ENCODE peak calls at places on chromosomes 2 and 18, in nine cellular contexts. One of them, this sample, is unnamed.
A peak's percentile ranks its signal among the peaks of the same experiment; 100 is the strongest.

GRCh38 chr2:222797308-222797707 is 63.5 kb upstream of the ACSL3 start:
- DNase-seq in PC-9: no peak
- DNase-seq in body of pancreas: no peak
- DNase-seq in effector memory CD4-positive, alpha-beta T cell: no peak
- DNase-seq in upper lobe of right lung: no peak
- DNase-seq in HL-60: no peak
- DNase-seq in mammary epithelial cell: no peak
- DNase-seq in AG10803: peak; percentile 71
- DNase-seq in A549: peak; percentile 45
- DNase-seq in this sample: no peak

GRCh38 chr2:218259099-218259921 is 1.5 kb upstream of the GPBAR1 start:
- DNase-seq in PC-9: no peak
- DNase-seq in body of pancreas: peak; percentile 70
- DNase-seq in effector memory CD4-positive, alpha-beta T cell: no peak
- DNase-seq in upper lobe of right lung: no peak
- DNase-seq in HL-60: no peak
- DNase-seq in mammary epithelial cell: no peak
- DNase-seq in AG10803: peak; percentile 67
- DNase-seq in A549: no peak
- DNase-seq in this sample: peak; percentile 66

GRCh38 chr18:75107196-75107930 is 101.6 kb downstream of the PTGR3 start:
- DNase-seq in PC-9: no peak
- DNase-seq in body of pancreas: no peak
- DNase-seq in effector memory CD4-positive, alpha-beta T cell: no peak
- DNase-seq in upper lobe of right lung: no peak
- DNase-seq in HL-60: no peak
- DNase-seq in mammary epithelial cell: no peak
- DNase-seq in AG10803: no peak
- DNase-seq in A549: no peak
- DNase-seq in this sample: no peak

GRCh38 chr2:98818164-98818563 is 87.2 kb upstream of the MGAT4A start:
- DNase-seq in PC-9: no peak
- DNase-seq in body of pancreas: no peak
- DNase-seq in effector memory CD4-positive, alpha-beta T cell: no peak
- DNase-seq in upper lobe of right lung: no peak
- DNase-seq in HL-60: no peak
- DNase-seq in mammary epithelial cell: no peak
- DNase-seq in AG10803: no peak
- DNase-seq in A549: no peak
- DNase-seq in this sample: no peak

GRCh38 chr2:172381275-172381608 is 46.1 kb upstream of the ITGA6 start:
- DNase-seq in PC-9: no peak
- DNase-seq in body of pancreas: no peak
- DNase-seq in effector memory CD4-positive, alpha-beta T cell: no peak
- DNase-seq in upper lobe of right lung: no peak
- DNase-seq in HL-60: no peak
- DNase-seq in mammary epithelial cell: no peak
- DNase-seq in AG10803: no peak
- DNase-seq in A549: no peak
- DNase-seq in this sample: no peak

GRCh38 chr2:56084117-56084936 is 99.5 kb upstream of the CCDC85A start:
- DNase-seq in PC-9: no peak
- DNase-seq in body of pancreas: no peak
- DNase-seq in effector memory CD4-positive, alpha-beta T cell: no peak
- DNase-seq in upper lobe of right lung: no peak
- DNase-seq in HL-60: no peak
- DNase-seq in mammary epithelial cell: no peak
- DNase-seq in AG10803: no peak
- DNase-seq in A549: no peak
- DNase-seq in this sample: no peak

GRCh38 chr2:43462866-43463641 is 132.8 kb downstream of the THADA start:
- DNase-seq in PC-9: no peak
- DNase-seq in body of pancreas: peak; percentile 37
- DNase-seq in effector memory CD4-positive, alpha-beta T cell: no peak
- DNase-seq in upper lobe of right lung: no peak
- DNase-seq in HL-60: no peak
- DNase-seq in mammary epithelial cell: no peak
- DNase-seq in AG10803: peak; percentile 59
- DNase-seq in A549: no peak
- DNase-seq in this sample: no peak

GRCh38 chr18:29874519-29875098 is 1167.9 kb downstream of the DSC3 start:
- DNase-seq in PC-9: peak; percentile 2
- DNase-seq in body of pancreas: peak; percentile 4
- DNase-seq in effector memory CD4-positive, alpha-beta T cell: no peak
- DNase-seq in upper lobe of right lung: no peak
- DNase-seq in HL-60: peak; percentile 8
- DNase-seq in mammary epithelial cell: peak; percentile 39
- DNase-seq in AG10803: peak; percentile 13
- DNase-seq in A549: no peak
- DNase-seq in this sample: no peak

GRCh38 chr2:242075163-242075562 is 205.6 kb downstream of the RTP5 start:
- DNase-seq in PC-9: peak; percentile 74
- DNase-seq in body of pancreas: no peak
- DNase-seq in effector memory CD4-positive, alpha-beta T cell: no peak
- DNase-seq in upper lobe of right lung: no peak
- DNase-seq in HL-60: no peak
- DNase-seq in mammary epithelial cell: no peak
- DNase-seq in AG10803: peak; percentile 96
- DNase-seq in A549: no peak
- DNase-seq in this sample: peak; percentile 49

GRCh38 chr2:200762127-200762526 is 49.6 kb upstream of the BZW1 start:
- DNase-seq in PC-9: no peak
- DNase-seq in body of pancreas: no peak
- DNase-seq in effector memory CD4-positive, alpha-beta T cell: no peak
- DNase-seq in upper lobe of right lung: no peak
- DNase-seq in HL-60: peak; percentile 29
- DNase-seq in mammary epithelial cell: no peak
- DNase-seq in AG10803: peak; percentile 53
- DNase-seq in A549: no peak
- DNase-seq in this sample: no peak

GRCh38 chr2:101420623-101421022 is 33.3 kb upstream of the CREG2 start:
- DNase-seq in PC-9: no peak
- DNase-seq in body of pancreas: no peak
- DNase-seq in effector memory CD4-positive, alpha-beta T cell: no peak
- DNase-seq in upper lobe of right lung: no peak
- DNase-seq in HL-60: peak; percentile 59
- DNase-seq in mammary epithelial cell: no peak
- DNase-seq in AG10803: peak; percentile 58
- DNase-seq in A549: no peak
- DNase-seq in this sample: no peak

GRCh38 chr2:239540174-239540573 is 139.4 kb upstream of the HDAC4 start:
- DNase-seq in PC-9: no peak
- DNase-seq in body of pancreas: no peak
- DNase-seq in effector memory CD4-positive, alpha-beta T cell: no peak
- DNase-seq in upper lobe of right lung: peak; percentile 37
- DNase-seq in HL-60: no peak
- DNase-seq in mammary epithelial cell: no peak
- DNase-seq in AG10803: no peak
- DNase-seq in A549: no peak
- DNase-seq in this sample: no peak

GRCh38 chr2:71306762-71307161 is 24.8 kb upstream of the ZNF638 start:
- DNase-seq in PC-9: no peak
- DNase-seq in body of pancreas: no peak
- DNase-seq in effector memory CD4-positive, alpha-beta T cell: no peak
- DNase-seq in upper lobe of right lung: no peak
- DNase-seq in HL-60: no peak
- DNase-seq in mammary epithelial cell: peak; percentile 38
- DNase-seq in AG10803: peak; percentile 90
- DNase-seq in A549: no peak
- DNase-seq in this sample: no peak

GRCh38 chr2:177334940-177335543 is 57.5 kb upstream of the AGPS start:
- DNase-seq in PC-9: peak; percentile 28
- DNase-seq in body of pancreas: peak; percentile 49
- DNase-seq in effector memory CD4-positive, alpha-beta T cell: no peak
- DNase-seq in upper lobe of right lung: no peak
- DNase-seq in HL-60: peak; percentile 39
- DNase-seq in mammary epithelial cell: no peak
- DNase-seq in AG10803: peak; percentile 51
- DNase-seq in A549: peak; percentile 23
- DNase-seq in this sample: no peak

GRCh38 chr2:189527812-189528591 is 52.6 kb downstream of the SLC40A1 start:
- DNase-seq in PC-9: no peak
- DNase-seq in body of pancreas: no peak
- DNase-seq in effector memory CD4-positive, alpha-beta T cell: no peak
- DNase-seq in upper lobe of right lung: no peak
- DNase-seq in HL-60: no peak
- DNase-seq in mammary epithelial cell: no peak
- DNase-seq in AG10803: no peak
- DNase-seq in A549: no peak
- DNase-seq in this sample: no peak

GRCh38 chr18:11260963-11261441 is 111.6 kb upstream of the PIEZO2 start:
- DNase-seq in PC-9: no peak
- DNase-seq in body of pancreas: no peak
- DNase-seq in effector memory CD4-positive, alpha-beta T cell: no peak
- DNase-seq in upper lobe of right lung: no peak
- DNase-seq in HL-60: no peak
- DNase-seq in mammary epithelial cell: no peak
- DNase-seq in AG10803: no peak
- DNase-seq in A549: no peak
- DNase-seq in this sample: no peak

GRCh38 chr18:31666055-31666454 is 18.3 kb downstream of the B4GALT6 start:
- DNase-seq in PC-9: no peak
- DNase-seq in body of pancreas: no peak
- DNase-seq in effector memory CD4-positive, alpha-beta T cell: no peak
- DNase-seq in upper lobe of right lung: no peak
- DNase-seq in HL-60: no peak
- DNase-seq in mammary epithelial cell: no peak
- DNase-seq in AG10803: no peak
- DNase-seq in A549: no peak
- DNase-seq in this sample: no peak

GRCh38 chr2:207142461-207142860 is 23.3 kb downstream of the KLF7 start:
- DNase-seq in PC-9: no peak
- DNase-seq in body of pancreas: peak; percentile 39
- DNase-seq in effector memory CD4-positive, alpha-beta T cell: no peak
- DNase-seq in upper lobe of right lung: no peak
- DNase-seq in HL-60: peak; percentile 36
- DNase-seq in mammary epithelial cell: no peak
- DNase-seq in AG10803: peak; percentile 30
- DNase-seq in A549: no peak
- DNase-seq in this sample: no peak

GRCh38 chr2:36355157-36355889 is at the start of gene CRIM1:
- DNase-seq in PC-9: peak; percentile 82
- DNase-seq in body of pancreas: peak; percentile 83
- DNase-seq in effector memory CD4-positive, alpha-beta T cell: no peak
- DNase-seq in upper lobe of right lung: peak; percentile 95
- DNase-seq in HL-60: no peak
- DNase-seq in mammary epithelial cell: peak; percentile 91
- DNase-seq in AG10803: peak; percentile 94
- DNase-seq in A549: peak; percentile 70
- DNase-seq in this sample: peak; percentile 85
- H3K4me3 ChIP-seq in PC-9: peak within 1 kb of the TSS; percentile 67
- H3K4me3 ChIP-seq in body of pancreas: peak within 1 kb of the TSS; percentile 34
- H3K4me3 ChIP-seq in effector memory CD4-positive, alpha-beta T cell: peak within 1 kb of the TSS; percentile 76
- H3K4me3 ChIP-seq in upper lobe of right lung: peak within 1 kb of the TSS; percentile 87
- H3K4me3 ChIP-seq in HL-60: peak within 1 kb of the TSS; percentile 38
- H3K4me3 ChIP-seq in mammary epithelial cell: peak within 1 kb of the TSS; percentile 87
- H3K4me3 ChIP-seq in AG10803: peak within 1 kb of the TSS; percentile 93
- H3K4me3 ChIP-seq in A549: peak within 1 kb of the TSS; percentile 90
- H3K4me3 ChIP-seq in this sample: peak within 1 kb of the TSS; percentile 76

DNA sequence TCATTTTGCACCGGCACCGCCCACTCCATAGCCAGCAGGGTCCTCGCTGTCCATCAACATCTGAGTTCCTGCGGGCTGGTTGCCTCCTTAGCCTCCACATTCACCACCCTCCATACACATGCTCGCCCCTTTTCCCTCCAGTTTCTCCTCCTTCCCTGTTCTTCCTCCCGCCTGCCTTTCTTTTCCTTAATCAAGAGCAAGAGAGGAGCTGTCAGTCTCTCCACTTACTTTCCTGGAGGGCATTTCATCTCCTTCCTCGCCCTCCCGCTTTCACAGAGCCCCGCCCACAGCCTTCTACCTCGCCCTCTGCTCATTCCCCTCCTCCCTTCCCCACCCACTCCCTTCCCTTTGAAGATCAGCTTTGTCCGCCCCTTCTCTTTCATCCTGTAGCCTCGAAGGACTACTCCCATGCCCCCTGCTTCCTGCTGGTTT is 13.8 kb upstream of the ZBTB7C start:
- DNase-seq in PC-9: no peak
- DNase-seq in body of pancreas: no peak
- DNase-seq in effector memory CD4-positive, alpha-beta T cell: no peak
- DNase-seq in upper lobe of right lung: no peak
- DNase-seq in HL-60: no peak
- DNase-seq in mammary epithelial cell: no peak
- DNase-seq in AG10803: no peak
- DNase-seq in A549: no peak
- DNase-seq in this sample: no peak
- H3K4me3 ChIP-seq in PC-9: no peak overlapping the region
- H3K4me3 ChIP-seq in body of pancreas: no peak overlapping the region
- H3K4me3 ChIP-seq in effector memory CD4-positive, alpha-beta T cell: no peak overlapping the region
- H3K4me3 ChIP-seq in upper lobe of right lung: no peak overlapping the region
- H3K4me3 ChIP-seq in HL-60: no peak overlapping the region
- H3K4me3 ChIP-seq in mammary epithelial cell: no peak overlapping the region
- H3K4me3 ChIP-seq in AG10803: no peak overlapping the region
- H3K4me3 ChIP-seq in A549: no peak overlapping the region
- H3K4me3 ChIP-seq in this sample: no peak overlapping the region

GRCh38 chr2:19120941-19121750 is 237.3 kb downstream of the OSR1 start:
- DNase-seq in PC-9: peak; percentile 51
- DNase-seq in body of pancreas: no peak
- DNase-seq in effector memory CD4-positive, alpha-beta T cell: no peak
- DNase-seq in upper lobe of right lung: no peak
- DNase-seq in HL-60: no peak
- DNase-seq in mammary epithelial cell: peak; percentile 98
- DNase-seq in AG10803: peak; percentile 96
- DNase-seq in A549: no peak
- DNase-seq in this sample: peak; percentile 91
- H3K4me3 ChIP-seq in PC-9: no peak overlapping the region
- H3K4me3 ChIP-seq in body of pancreas: no peak overlapping the region
- H3K4me3 ChIP-seq in effector memory CD4-positive, alpha-beta T cell: no peak overlapping the region
- H3K4me3 ChIP-seq in upper lobe of right lung: no peak overlapping the region
- H3K4me3 ChIP-seq in HL-60: no peak overlapping the region
- H3K4me3 ChIP-seq in mammary epithelial cell: no peak overlapping the region
- H3K4me3 ChIP-seq in AG10803: peak overlapping the region; percentile 24
- H3K4me3 ChIP-seq in A549: no peak overlapping the region
- H3K4me3 ChIP-seq in this sample: no peak overlapping the region

GRCh38 chr18:63208676-63209075 is 110.9 kb downstream of the BCL2 start:
- DNase-seq in PC-9: no peak
- DNase-seq in body of pancreas: no peak
- DNase-seq in effector memory CD4-positive, alpha-beta T cell: no peak
- DNase-seq in upper lobe of right lung: no peak
- DNase-seq in HL-60: no peak
- DNase-seq in mammary epithelial cell: no peak
- DNase-seq in AG10803: no peak
- DNase-seq in A549: no peak
- DNase-seq in this sample: no peak

GRCh38 chr18:63207825-63208224 is 111.7 kb downstream of the BCL2 start:
- DNase-seq in PC-9: no peak
- DNase-seq in body of pancreas: no peak
- DNase-seq in effector memory CD4-positive, alpha-beta T cell: no peak
- DNase-seq in upper lobe of right lung: no peak
- DNase-seq in HL-60: no peak
- DNase-seq in mammary epithelial cell: no peak
- DNase-seq in AG10803: no peak
- DNase-seq in A549: no peak
- DNase-seq in this sample: no peak

GRCh38 chr18:63205791-63206252 is 113.7 kb downstream of the BCL2 start:
- DNase-seq in PC-9: no peak
- DNase-seq in body of pancreas: no peak
- DNase-seq in effector memory CD4-positive, alpha-beta T cell: no peak
- DNase-seq in upper lobe of right lung: no peak
- DNase-seq in HL-60: no peak
- DNase-seq in mammary epithelial cell: no peak
- DNase-seq in AG10803: no peak
- DNase-seq in A549: no peak
- DNase-seq in this sample: no peak

GRCh38 chr18:63206433-63207153 is 113.0 kb downstream of the BCL2 start:
- DNase-seq in PC-9: no peak
- DNase-seq in body of pancreas: no peak
- DNase-seq in effector memory CD4-positive, alpha-beta T cell: no peak
- DNase-seq in upper lobe of right lung: no peak
- DNase-seq in HL-60: no peak
- DNase-seq in mammary epithelial cell: no peak
- DNase-seq in AG10803: no peak
- DNase-seq in A549: no peak
- DNase-seq in this sample: no peak

GRCh38 chr18:63207154-63207790 is 112.3 kb downstream of the BCL2 start:
- DNase-seq in PC-9: no peak
- DNase-seq in body of pancreas: no peak
- DNase-seq in effector memory CD4-positive, alpha-beta T cell: no peak
- DNase-seq in upper lobe of right lung: no peak
- DNase-seq in HL-60: no peak
- DNase-seq in mammary epithelial cell: no peak
- DNase-seq in AG10803: no peak
- DNase-seq in A549: no peak
- DNase-seq in this sample: no peak
- H3K4me3 ChIP-seq in PC-9: no peak overlapping the region
- H3K4me3 ChIP-seq in body of pancreas: no peak overlapping the region
- H3K4me3 ChIP-seq in effector memory CD4-positive, alpha-beta T cell: peak overlapping the region; percentile 41
- H3K4me3 ChIP-seq in upper lobe of right lung: no peak overlapping the region
- H3K4me3 ChIP-seq in HL-60: no peak overlapping the region
- H3K4me3 ChIP-seq in mammary epithelial cell: no peak overlapping the region
- H3K4me3 ChIP-seq in AG10803: no peak overlapping the region
- H3K4me3 ChIP-seq in A549: no peak overlapping the region
- H3K4me3 ChIP-seq in this sample: no peak overlapping the region